ENCODE peak calls at places on chromosomes 11 and 22, in ten cellular contexts. H is neural crest cell; E is iris pigment epithelial cell; Y is AG08395; J is stomach; C is RPMI7951; B is Right ventricle myocardium superior; V is CD4-positive, alpha-beta T cell; A is endothelial cell of umbilical vein; R is NCI-H1105 treated with DMSO at 0.1 percent for 48 hours. O is an unnamed sample.

GRCh38 chr22:19598054-19598855 is 74.0 kb upstream of the CLDN5 start:
- DNase-seq in B (no peak), C (no peak), A (no peak), H (no peak), Y (no peak), R (no peak), E (no peak), J (no peak), V (peak; percentile 37), O (no peak)

GRCh38 chr22:36144886-36145541 is 15.5 kb downstream of the APOL3 start:
- DNase-seq in Y (peak; percentile 68), A (peak; percentile 77), H (peak; percentile 49), B (peak; percentile 69), E (peak; percentile 68), C (peak; percentile 76), J (peak; percentile 70), R (peak; percentile 20), V (no peak), O (peak; percentile 70)

GRCh38 chr11:119084663-119085522 is at the start of gene HMBS:
- DNase-seq in Y (peak; percentile 95), V (peak; percentile 89), A (peak; percentile 95), J (peak; percentile 94), R (peak; percentile 97), C (peak; percentile 95), E (peak; percentile 97), H (peak; percentile 88), B (peak; percentile 96), O (peak; percentile 98)

GRCh38 chr22:31238057-31238456 is 26.0 kb downstream of the LIMK2 start:
- DNase-seq in V (no peak), Y (no peak), R (no peak), H (no peak), B (no peak), J (no peak), C (no peak), E (no peak), A (no peak), O (no peak)

GRCh38 chr22:28424427-28425080 is 255.1 kb downstream of the TTC28 start:
- DNase-seq in B (no peak), H (no peak), E (peak; percentile 66), R (peak; percentile 39), J (no peak), A (no peak), V (no peak), Y (peak; percentile 43), C (no peak), O (peak; percentile 38)

GRCh38 chr11:3122775-3123201 is 42.3 kb downstream of the OSBPL5 start:
- DNase-seq in Y (no peak), V (no peak), C (no peak), A (no peak), R (no peak), H (no peak), B (peak; percentile 50), E (no peak), J (no peak), O (peak; percentile 24)

GRCh38 chr11:130262424-130262823 is 52.3 kb downstream of the ZBTB44 start:
- DNase-seq in E (no peak), B (no peak), C (no peak), A (no peak), J (no peak), V (no peak), H (no peak), Y (no peak), R (no peak), O (no peak)

GRCh38 chr11:35134403-35135126 is 4.4 kb upstream of the CD44 start:
- DNase-seq in E (no peak), R (no peak), B (no peak), V (no peak), C (no peak), H (no peak), A (no peak), Y (peak; percentile 52), J (no peak), O (no peak)

GRCh38 chr22:21964918-21965484 is 12.4 kb upstream of the PPM1F start:
- DNase-seq in R (no peak), H (no peak), C (no peak), V (no peak), A (no peak), J (no peak), B (no peak), E (no peak), Y (no peak), O (no peak)

GRCh38 chr22:20284471-20285086 is 16.5 kb upstream of the RTN4R start:
- DNase-seq in J (no peak), R (no peak), V (no peak), C (no peak), B (no peak), H (no peak), A (no peak), E (no peak), Y (no peak), O (no peak)

O was measured in Caco-2.